ENCODE peak calls at places on chromosomes 4 and X, in ten cellular contexts. Z, Q, R, H, N, V, O, E, D and G are unnamed samples.

GRCh38 chr4:183142566-183143545 is 43.8 kb downstream of the WWC2 start:
- DNase-seq in D (no peak), E (no peak), H (no peak), Q (no peak), O (no peak), V (peak), Z (peak), N (peak), R (peak), G (no peak)

GRCh38 chr4:161252520-161253141 is 911.2 kb downstream of the FSTL5 start:
- DNase-seq in O (no peak), N (peak), V (peak), Z (no peak), R (no peak), Q (peak), D (no peak), H (no peak), E (no peak), G (peak)

GRCh38 chrX:119871245-119871598 is 311 bp downstream of the RNF113A start:
- DNase-seq in H (no peak), E (no peak), V (no peak), D (no peak), O (no peak), Q (no peak), Z (peak), R (no peak), N (no peak), G (no peak)

GRCh38 chrX:65924938-65925507 is 114.9 kb downstream of the VSIG4 start:
- DNase-seq in Q (no peak), E (no peak), V (no peak), D (no peak), H (no peak), O (no peak), R (no peak), N (no peak), Z (no peak), G (no peak)

GRCh38 chr4:176393306-176394013 is 73.7 kb downstream of the SPCS3 start:
- DNase-seq in R (no peak), O (no peak), D (no peak), E (no peak), H (no peak), Z (peak), N (no peak), V (no peak), Q (no peak), G (no peak)

GRCh38 chr4:8019396-8020365 is 80.0 kb upstream of the AFAP1 start:
- DNase-seq in H (no peak), Z (no peak), N (peak), D (no peak), Q (no peak), R (peak), V (no peak), E (no peak), O (no peak), G (no peak)

GRCh38 chr4:94978904-94979303 is 221.1 kb downstream of the BMPR1B start:
- DNase-seq in E (no peak), H (no peak), Q (no peak), O (peak), D (no peak), R (no peak), Z (no peak), V (peak), N (no peak), G (no peak)

GRCh38 chr4:109562457-109563237 is 2.6 kb downstream of the MCUB start:
- DNase-seq in D (no peak), V (no peak), O (no peak), E (no peak), Q (no peak), H (no peak), Z (no peak), R (no peak), N (no peak), G (no peak)

GRCh38 chrX:3295731-3296130 is 50.7 kb downstream of the MXRA5 start:
- DNase-seq in Z (peak), R (no peak), H (no peak), N (peak), E (no peak), Q (no peak), D (no peak), V (no peak), O (no peak), G (peak)

GRCh38 chrX:15127010-15127409 is 142.9 kb downstream of the ASB9 start:
- DNase-seq in V (no peak), D (no peak), N (no peak), R (no peak), Q (no peak), E (no peak), O (no peak), Z (no peak), H (no peak), G (peak)

GRCh38 chrX:103886624-103887023 is 54.6 kb upstream of the RAB9B start:
- DNase-seq in R (no peak), Q (no peak), Z (no peak), N (no peak), H (no peak), E (no peak), D (no peak), O (no peak), V (no peak), G (no peak)

GRCh38 chr4:52102587-52102986 is 51.5 kb downstream of the SPATA18 start:
- DNase-seq in H (no peak), D (no peak), V (peak), N (peak), Q (no peak), E (no peak), O (no peak), R (no peak), Z (no peak), G (peak)

GRCh38 chr4:72118017-72118416 is 86.2 kb downstream of the NPFFR2 start:
- DNase-seq in R (no peak), Q (no peak), D (no peak), N (no peak), O (no peak), V (no peak), E (no peak), Z (no peak), H (no peak), G (no peak)